ENCODE peak calls at places on chromosomes 4 and X, in six cellular contexts. One of them, this sample, is unnamed.

GRCh38 chrX:40094041-40094899 is 3.5 kb downstream of the BCOR start:
- DNase-seq in EL: peak
- DNase-seq in DMS153: no peak
- DNase-seq in mesendoderm: peak
- DNase-seq in cardiac fibroblast: peak
- DNase-seq in Daoy: peak
- DNase-seq in this sample: peak

GRCh38 chr4:186297013-186297645 is 31.1 kb downstream of the F11 start:
- DNase-seq in EL: peak
- DNase-seq in DMS153: peak
- DNase-seq in mesendoderm: peak
- DNase-seq in cardiac fibroblast: peak
- DNase-seq in Daoy: peak
- DNase-seq in this sample: no peak

GRCh38 chr4:74675673-74676279 is 118.5 kb downstream of the BTC start:
- DNase-seq in EL: peak
- DNase-seq in DMS153: peak
- DNase-seq in mesendoderm: peak
- DNase-seq in cardiac fibroblast: peak
- DNase-seq in Daoy: peak
- DNase-seq in this sample: no peak

GRCh38 chrX:148593146-148593545 is 92.7 kb downstream of the AFF2 start:
- DNase-seq in EL: no peak
- DNase-seq in DMS153: no peak
- DNase-seq in mesendoderm: no peak
- DNase-seq in cardiac fibroblast: no peak
- DNase-seq in Daoy: no peak
- DNase-seq in this sample: no peak

GRCh38 chr4:52822583-52823477 is 39.3 kb upstream of the RASL11B start:
- DNase-seq in EL: peak
- DNase-seq in DMS153: no peak
- DNase-seq in mesendoderm: no peak
- DNase-seq in cardiac fibroblast: peak
- DNase-seq in Daoy: peak
- DNase-seq in this sample: no peak

GRCh38 chrX:85379174-85379907 is at the start of gene POF1B:
- DNase-seq in EL: no peak
- DNase-seq in DMS153: peak
- DNase-seq in mesendoderm: peak
- DNase-seq in cardiac fibroblast: no peak
- DNase-seq in Daoy: no peak
- DNase-seq in this sample: no peak

GRCh38 chr4:4734425-4734824 is 125.0 kb upstream of the MSX1 start:
- DNase-seq in EL: no peak
- DNase-seq in DMS153: no peak
- DNase-seq in mesendoderm: no peak
- DNase-seq in cardiac fibroblast: no peak
- DNase-seq in Daoy: no peak
- DNase-seq in this sample: no peak

GRCh38 chr4:7383251-7383650 is 51.5 kb downstream of the PSAPL1 start:
- DNase-seq in EL: no peak
- DNase-seq in DMS153: no peak
- DNase-seq in mesendoderm: no peak
- DNase-seq in cardiac fibroblast: no peak
- DNase-seq in Daoy: no peak
- DNase-seq in this sample: no peak

GRCh38 chr4:17153572-17153971 is 255.1 kb upstream of the LDB2 start:
- DNase-seq in EL: no peak
- DNase-seq in DMS153: no peak
- DNase-seq in mesendoderm: peak
- DNase-seq in cardiac fibroblast: no peak
- DNase-seq in Daoy: no peak
- DNase-seq in this sample: no peak

GRCh38 chr4:122623637-122624036 is 2.8 kb upstream of the IL21 start:
- DNase-seq in EL: no peak
- DNase-seq in DMS153: no peak
- DNase-seq in mesendoderm: no peak
- DNase-seq in cardiac fibroblast: no peak
- DNase-seq in Daoy: no peak
- DNase-seq in this sample: no peak

GRCh38 chr4:131644619-131645018 is 1504.5 kb upstream of the PCDH10 start:
- DNase-seq in EL: peak
- DNase-seq in DMS153: no peak
- DNase-seq in mesendoderm: peak
- DNase-seq in cardiac fibroblast: peak
- DNase-seq in Daoy: peak
- DNase-seq in this sample: no peak

GRCh38 chrX:154730271-154730883 is 20.5 kb downstream of the GAB3 start:
- DNase-seq in EL: peak
- DNase-seq in DMS153: no peak
- DNase-seq in mesendoderm: no peak
- DNase-seq in cardiac fibroblast: peak
- DNase-seq in Daoy: no peak
- DNase-seq in this sample: no peak

GRCh38 chrX:71440401-71440800 is 74.2 kb downstream of the TAF1 start:
- DNase-seq in EL: no peak
- DNase-seq in DMS153: no peak
- DNase-seq in mesendoderm: no peak
- DNase-seq in cardiac fibroblast: no peak
- DNase-seq in Daoy: no peak
- DNase-seq in this sample: no peak

GRCh38 chr4:132195181-132195580 is 953.9 kb upstream of the PCDH10 start:
- DNase-seq in EL: no peak
- DNase-seq in DMS153: no peak
- DNase-seq in mesendoderm: no peak
- DNase-seq in cardiac fibroblast: peak
- DNase-seq in Daoy: no peak
- DNase-seq in this sample: no peak

GRCh38 chr4:7459471-7459870 is 24.7 kb upstream of the PSAPL1 start:
- DNase-seq in EL: no peak
- DNase-seq in DMS153: no peak
- DNase-seq in mesendoderm: no peak
- DNase-seq in cardiac fibroblast: no peak
- DNase-seq in Daoy: no peak
- DNase-seq in this sample: no peak

GRCh38 chrX:139201924-139202323 is 328.6 kb upstream of the F9 start:
- DNase-seq in EL: no peak
- DNase-seq in DMS153: no peak
- DNase-seq in mesendoderm: no peak
- DNase-seq in cardiac fibroblast: no peak
- DNase-seq in Daoy: no peak
- DNase-seq in this sample: no peak

GRCh38 chr4:100224160-100224559 is 33.9 kb upstream of the DDIT4L start:
- DNase-seq in EL: no peak
- DNase-seq in DMS153: no peak
- DNase-seq in mesendoderm: no peak
- DNase-seq in cardiac fibroblast: no peak
- DNase-seq in Daoy: no peak
- DNase-seq in this sample: no peak

GRCh38 chr4:18020671-18021469 is 685 bp downstream of the LCORL start:
- DNase-seq in EL: peak
- DNase-seq in DMS153: no peak
- DNase-seq in mesendoderm: peak
- DNase-seq in cardiac fibroblast: peak
- DNase-seq in Daoy: peak
- DNase-seq in this sample: peak

GRCh38 chr4:3188118-3188517 is 60.8 kb upstream of the MSANTD1 start:
- DNase-seq in EL: no peak
- DNase-seq in DMS153: no peak
- DNase-seq in mesendoderm: no peak
- DNase-seq in cardiac fibroblast: no peak
- DNase-seq in Daoy: no peak
- DNase-seq in this sample: no peak

GRCh38 chr4:149752729-149753128 is 62.9 kb downstream of the IQCM start:
- DNase-seq in EL: no peak
- DNase-seq in DMS153: no peak
- DNase-seq in mesendoderm: no peak
- DNase-seq in cardiac fibroblast: no peak
- DNase-seq in Daoy: no peak
- DNase-seq in this sample: no peak